ENCODE peak calls at places on chromosome 6, in ten cellular contexts. N is brain microvascular endothelial cell; F is kidney; K is mesothelial cell of epicardium; J is activated naive CD8-positive, alpha-beta T cell treated with anti-CD3 and anti-CD28 coated beads, Interleukin-2, amount 50 U/mL, for 24 hours; C is head of caudate nucleus; G is stimulated activated CD8-positive, alpha-beta memory T cell treated with anti-CD3 and anti-CD28 coated beads, Interleukin-15, amount 100 ng/mL, for 24 hours; U is tibial nerve; A is GM20000; L is NCI-H2029. Y is an unnamed sample.

GRCh38 chr6:104579464-104579863 is 280.3 kb downstream of the HACE1 start:
- DNase-seq in K (no peak), G (no peak), F (no peak), J (no peak), A (no peak), C (no peak), L (no peak), U (no peak), N (no peak), Y (no peak)

GRCh38 chr6:160767019-160767646 is 65.1 kb downstream of the PLG start:
- DNase-seq in C (peak), L (no peak), U (peak), J (peak), K (peak), G (peak), F (peak), A (peak), N (peak), Y (peak)

GRCh38 chr6:133241901-133242760 is 974 bp downstream of the EYA4 start:
- DNase-seq in N (no peak), J (no peak), K (peak), A (no peak), C (peak), F (peak), L (no peak), U (no peak), G (no peak), Y (no peak)

GRCh38 chr6:153096031-153096430 is 35.1 kb downstream of the RGS17 start:
- DNase-seq in G (no peak), K (no peak), C (no peak), L (no peak), J (no peak), U (no peak), A (no peak), F (no peak), N (no peak), Y (no peak)

GRCh38 chr6:98634569-98634968 is 199.8 kb upstream of the POU3F2 start:
- DNase-seq in N (no peak), K (no peak), L (no peak), J (no peak), F (no peak), G (no peak), C (no peak), U (no peak), A (no peak), Y (no peak)

GRCh38 chr6:53333439-53334408 is 15.0 kb downstream of the ELOVL5 start:
- DNase-seq in A (no peak), L (no peak), K (no peak), F (no peak), G (no peak), J (no peak), N (no peak), U (no peak), C (no peak), Y (no peak)

GRCh38 chr6:11810039-11810541 is 31.5 kb upstream of the ADTRP start:
- DNase-seq in G (no peak), F (peak), J (no peak), U (peak), K (peak), L (peak), N (peak), C (peak), A (no peak), Y (peak)

GRCh38 chr6:29964904-29965872 is 22.9 kb downstream of the HLA-A start:
- DNase-seq in F (peak), C (peak), A (peak), J (peak), N (peak), G (no peak), K (no peak), L (peak), U (peak), Y (peak)

GRCh38 chr6:162344935-162345599 is 382.5 kb downstream of the PRKN start:
- DNase-seq in K (no peak), A (no peak), J (no peak), G (no peak), C (no peak), L (no peak), F (no peak), N (no peak), U (no peak), Y (no peak)

Y was measured in prostate gland.